ENCODE peak calls at places on chromosomes 3 and 15, in five cellular contexts. T, U, F, Y and L are unnamed samples.

GRCh38 chr3:130759692-130760338 is 13.2 kb upstream of the PIK3R4 start:
- DNase-seq in Y (peak), U (peak), F (peak), T (peak), L (peak)

GRCh38 chr3:15660055-15660940 is 58.8 kb downstream of the BTD start:
- DNase-seq in F (no peak), T (no peak), Y (no peak), U (no peak), L (no peak)

GRCh38 chr15:39833515-39833981 is 50.9 kb upstream of the FSIP1 start:
- DNase-seq in Y (no peak), T (no peak), F (no peak), U (peak), L (peak)

GRCh38 chr3:120198305-120198878 is 86.6 kb downstream of the GPR156 start:
- DNase-seq in F (no peak), T (no peak), Y (no peak), U (peak), L (peak)

GRCh38 chr15:64038878-64039277 is 7.4 kb downstream of the DAPK2 start:
- DNase-seq in Y (no peak), T (no peak), U (no peak), F (no peak), L (no peak)

GRCh38 chr3:53236112-53236841 is 19.5 kb downstream of the TKT start:
- DNase-seq in Y (no peak), T (no peak), U (peak), F (peak), L (peak)

GRCh38 chr3:108124337-108125150 is 33.7 kb upstream of the CD47 start:
- DNase-seq in T (no peak), Y (no peak), U (no peak), F (no peak), L (no peak)

GRCh38 chr3:126081618-126082333 is 2.1 kb downstream of the SLC41A3 start:
- DNase-seq in Y (no peak), F (peak), U (peak), T (peak), L (peak)

GRCh38 chr3:23760871-23761373 is 44.8 kb upstream of the UBE2E1 start:
- DNase-seq in T (no peak), U (no peak), Y (peak), F (no peak), L (no peak)

GRCh38 chr3:188049890-188050530 is 103.9 kb upstream of the LPP start:
- DNase-seq in Y (no peak), U (no peak), T (no peak), F (no peak), L (no peak)

GRCh38 chr3:179852117-179852886 is 184.4 kb downstream of the PEX5L start:
- DNase-seq in U (peak), T (no peak), F (no peak), Y (peak), L (no peak)

GRCh38 chr3:142027295-142027694 is 122.0 kb downstream of the TFDP2 start:
- DNase-seq in U (no peak), T (no peak), Y (peak), F (no peak), L (no peak)

GRCh38 chr3:46449755-46450552 is 14.8 kb downstream of the LTF start:
- DNase-seq in U (peak), T (no peak), F (no peak), Y (peak), L (peak)

GRCh38 chr3:169060037-169060436 is 603.5 kb downstream of the MECOM start:
- DNase-seq in T (no peak), F (no peak), U (peak), Y (no peak), L (no peak)

GRCh38 chr3:105883798-105884377 is 15.1 kb upstream of the CBLB start:
- DNase-seq in T (no peak), F (no peak), U (no peak), Y (no peak), L (no peak)

GRCh38 chr3:51942603-51943450 is 664 bp downstream of the PARP3 start:
- DNase-seq in F (peak), U (peak), T (peak), Y (no peak), L (peak)

GRCh38 chr3:99505646-99506269 is 132.6 kb upstream of the COL8A1 start:
- DNase-seq in Y (no peak), T (no peak), F (no peak), U (peak), L (no peak)

GRCh38 chr15:82858932-82859331 is 49.5 kb downstream of the WHAMM start:
- DNase-seq in T (no peak), U (no peak), Y (no peak), F (no peak), L (no peak)

GRCh38 chr15:55256281-55257013 is 33.2 kb downstream of the RAB27A start:
- DNase-seq in F (no peak), U (peak), T (no peak), Y (no peak), L (no peak)

GRCh38 chr15:77474987-77475385 is 54.3 kb downstream of the HMG20A start:
- DNase-seq in Y (no peak), T (peak), U (no peak), F (no peak), L (no peak)

GRCh38 chr3:24096271-24096670 is 151.2 kb downstream of the NR1D2 start:
- DNase-seq in Y (no peak), F (no peak), U (no peak), T (no peak), L (no peak)

GRCh38 chr3:63467392-63467791 is 185.1 kb upstream of the SNTN start:
- DNase-seq in U (no peak), F (no peak), Y (no peak), T (no peak), L (no peak)

GRCh38 chr15:97652700-97653167 is 307.8 kb upstream of the ARRDC4 start:
- DNase-seq in F (no peak), U (no peak), T (no peak), Y (peak), L (no peak)

GRCh38 chr3:71127463-71128243 is 455.9 kb downstream of the FOXP1 start:
- DNase-seq in Y (no peak), U (peak), T (no peak), F (no peak), L (no peak)

GRCh38 chr15:29438714-29439076 is 169.1 kb upstream of the NSMCE3 start:
- DNase-seq in T (no peak), Y (no peak), F (no peak), U (no peak), L (no peak)

GRCh38 chr3:12471228-12471627 is 13.1 kb upstream of the TSEN2 start:
- DNase-seq in T (no peak), U (no peak), F (peak), Y (no peak), L (peak)

GRCh38 chr3:12752803-12753202 is 6.3 kb downstream of the TMEM40 start:
- DNase-seq in U (peak), F (peak), Y (no peak), T (no peak), L (no peak)

DNA sequence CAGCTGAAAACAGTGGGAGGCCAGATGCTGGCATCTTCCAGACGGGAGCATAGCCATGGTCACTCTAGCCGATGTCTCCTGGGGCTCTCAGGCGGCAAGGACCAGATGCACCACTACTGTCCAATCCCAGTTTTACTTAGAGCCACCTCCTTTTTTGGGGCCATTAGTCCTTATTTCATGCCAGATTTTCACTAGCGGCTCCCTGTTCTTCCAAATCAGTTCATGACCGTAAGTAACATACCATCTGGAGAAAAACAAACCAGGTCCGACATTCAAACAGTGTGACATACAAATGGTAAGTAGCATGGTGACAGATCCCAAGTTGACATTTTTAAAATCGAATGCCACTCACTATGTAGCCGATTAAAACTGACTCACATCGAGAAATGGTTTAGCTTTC is 4.1 kb upstream of the MAP6D1 start:
- DNase-seq in Y (no peak), F (no peak), U (no peak), T (no peak), L (no peak)
- H3K27ac ChIP-seq in Y (no peak), F (no peak), U (no peak), T (no peak), L (no peak)

GRCh38 chr15:65083262-65083701 is 6.7 kb downstream of the KBTBD13 start:
- DNase-seq in Y (peak), U (peak), T (peak), F (no peak), L (no peak)
- TF ChIP-seq CTCF in Y (peak), U (peak), T (peak), F (no peak), L (no peak)

GRCh38 chr3:197782230-197782629 is 8.8 kb upstream of the LRCH3 start:
- DNase-seq in T (no peak), F (no peak), Y (no peak), U (no peak), L (no peak)
- H3K27ac ChIP-seq in T (no peak), F (no peak), Y (peak), U (no peak), L (no peak)

GRCh38 chr3:37457392-37458065 is 283.1 kb upstream of the LRRFIP2 start:
- DNase-seq in F (no peak), U (no peak), T (no peak), Y (no peak), L (no peak)

GRCh38 chr3:37458162-37458895 is 283.9 kb upstream of the LRRFIP2 start:
- DNase-seq in U (no peak), F (no peak), T (no peak), Y (peak), L (no peak)

GRCh38 chr3:37456270-37456708 is 281.9 kb upstream of the LRRFIP2 start:
- DNase-seq in U (no peak), T (no peak), F (no peak), Y (no peak), L (no peak)

GRCh38 chr3:37456791-37457190 is 282.4 kb upstream of the LRRFIP2 start:
- DNase-seq in F (no peak), Y (no peak), U (no peak), T (no peak), L (no peak)

GRCh38 chr3:37453393-37454391 is 279.3 kb upstream of the LRRFIP2 start:
- DNase-seq in U (no peak), F (no peak), Y (peak), T (peak), L (no peak)
- TF ChIP-seq CTCF in U (no peak), F (no peak), Y (peak), T (peak), L (no peak)

GRCh38 chr3:42130007-42130328 is 38.8 kb downstream of the TRAK1 start:
- DNase-seq in F (no peak), Y (no peak), T (no peak), U (no peak), L (no peak)

GRCh38 chr3:42133500-42134298 is 42.5 kb downstream of the TRAK1 start:
- DNase-seq in Y (no peak), U (no peak), F (no peak), T (no peak), L (no peak)

GRCh38 chr3:42139740-42140453 is 48.7 kb downstream of the TRAK1 start:
- DNase-seq in U (no peak), F (no peak), Y (no peak), T (no peak), L (no peak)

GRCh38 chr3:42130329-42131070 is 39.3 kb downstream of the TRAK1 start:
- DNase-seq in U (no peak), F (peak), Y (no peak), T (no peak), L (no peak)

GRCh38 chr3:42134867-42135464 is 43.8 kb downstream of the TRAK1 start:
- DNase-seq in T (no peak), F (peak), Y (no peak), U (no peak), L (no peak)
- H3K27ac ChIP-seq in T (no peak), F (peak), Y (no peak), U (no peak), L (no peak)

GRCh38 chr3:123877965-123878364 is 6.2 kb downstream of the MYLK start:
- DNase-seq in F (no peak), Y (no peak), T (no peak), U (no peak), L (no peak)

GRCh38 chr3:123877466-123877865 is 6.7 kb downstream of the MYLK start:
- DNase-seq in U (no peak), T (no peak), Y (no peak), F (no peak), L (no peak)

GRCh38 chr3:123880998-123881561 is 3.1 kb downstream of the MYLK start:
- DNase-seq in F (no peak), U (peak), T (peak), Y (peak), L (no peak)

GRCh38 chr3:123878807-123879206 is 5.3 kb downstream of the MYLK start:
- DNase-seq in T (no peak), F (no peak), U (no peak), Y (no peak), L (no peak)

GRCh38 chr3:123876858-123877257 is 7.3 kb downstream of the MYLK start:
- DNase-seq in T (no peak), F (no peak), U (no peak), Y (no peak), L (no peak)
- TF ChIP-seq CTCF in T (peak), F (no peak), U (peak), Y (peak), L (peak)